ENCODE peak calls at places on chromosomes 7 and 10, in eight cellular contexts. E is adipocyte, U is astrocyte, Y is mammary epithelial cell, R is neuronal stem cell, Q is IMR-90, G is mesendoderm, A is K562. S is an unnamed sample.

GRCh38 chr7:15723840-15724239 is 37.4 kb upstream of the MEOX2 start:
- DNase-seq in E (peak), U (no peak), Y (no peak), R (no peak), Q (no peak), G (no peak), A (no peak), S (no peak)

GRCh38 chr7:149330914-149331567 is 69.0 kb downstream of the ZNF783 start:
- DNase-seq in E (no peak), U (no peak), Y (peak), R (no peak), Q (no peak), G (no peak), A (peak), S (peak)

GRCh38 chr10:89119651-89120050 is 87.5 kb downstream of the CH25H start:
- DNase-seq in E (no peak), U (no peak), Y (no peak), R (no peak), Q (no peak), G (no peak), A (no peak), S (no peak)

GRCh38 chr10:106395061-106395749 is 769.3 kb downstream of the SORCS1 start:
- DNase-seq in E (no peak), U (no peak), Y (peak), R (no peak), Q (no peak), G (no peak), A (no peak), S (no peak)

GRCh38 chr7:254337-255037 is 35.5 kb upstream of the FOXL3 start:
- DNase-seq in E (no peak), U (no peak), Y (no peak), R (no peak), Q (no peak), G (no peak), A (no peak), S (no peak)

GRCh38 chr10:131724891-131725735 is 175.7 kb upstream of the PPP2R2D start:
- DNase-seq in E (no peak), U (no peak), Y (no peak), R (no peak), Q (no peak), G (no peak), A (no peak), S (peak)

GRCh38 chr7:10536561-10536960 is 437.1 kb upstream of the PHF14 start:
- DNase-seq in E (no peak), U (no peak), Y (no peak), R (no peak), Q (no peak), G (no peak), A (no peak), S (no peak)

GRCh38 chr7:101676956-101677355 is 47.9 kb upstream of the MYL10 start:
- DNase-seq in E (no peak), U (no peak), Y (no peak), R (no peak), Q (no peak), G (no peak), A (peak), S (no peak)

GRCh38 chr7:157671358-157672255 is 334.8 kb downstream of the DNAJB6 start:
- DNase-seq in E (no peak), U (no peak), Y (no peak), R (peak), Q (no peak), G (no peak), A (no peak), S (peak)

GRCh38 chr7:105198223-105198622 is 184.2 kb downstream of the KMT2E start:
- DNase-seq in E (peak), U (peak), Y (no peak), R (no peak), Q (peak), G (no peak), A (no peak), S (no peak)

GRCh38 chr7:4470246-4470645 is 211.8 kb upstream of the FOXK1 start:
- DNase-seq in E (no peak), U (no peak), Y (no peak), R (no peak), Q (no peak), G (peak), A (no peak), S (peak)

GRCh38 chr10:100043796-100044195 is 34.0 kb upstream of the DNMBP start:
- DNase-seq in E (peak), U (no peak), Y (peak), R (no peak), Q (peak), G (peak), A (no peak), S (peak)

GRCh38 chr7:7639847-7640220 is 718 bp upstream of the UMAD1 start:
- DNase-seq in E (peak), U (peak), Y (no peak), R (no peak), Q (peak), G (no peak), A (peak), S (no peak)

GRCh38 chr10:95445837-95446347 is 115.3 kb downstream of the SORBS1 start:
- DNase-seq in E (peak), U (peak), Y (peak), R (peak), Q (peak), G (peak), A (peak), S (peak)

GRCh38 chr10:94088926-94089381 is 95.2 kb downstream of the PLCE1 start:
- DNase-seq in E (peak), U (peak), Y (no peak), R (no peak), Q (peak), G (no peak), A (no peak), S (no peak)

GRCh38 chr10:83765711-83766110 is 373.6 kb upstream of the GHITM start:
- DNase-seq in E (peak), U (peak), Y (no peak), R (no peak), Q (no peak), G (no peak), A (no peak), S (no peak)

GRCh38 chr10:71961831-71962230 is 2.4 kb upstream of the CHST3 start:
- DNase-seq in E (no peak), U (no peak), Y (no peak), R (no peak), Q (no peak), G (no peak), A (no peak), S (no peak)

GRCh38 chr7:33868151-33868550 is 37.2 kb upstream of the BMPER start:
- DNase-seq in E (peak), U (peak), Y (peak), R (no peak), Q (peak), G (peak), A (no peak), S (no peak)

GRCh38 chr7:117715784-117716445 is 157.3 kb downstream of the CTTNBP2 start:
- DNase-seq in E (peak), U (peak), Y (peak), R (peak), Q (peak), G (peak), A (peak), S (peak)

GRCh38 chr7:137820677-137821420 is 25.9 kb downstream of the DGKI start:
- DNase-seq in E (peak), U (peak), Y (no peak), R (peak), Q (peak), G (peak), A (no peak), S (peak)

GRCh38 chr10:133309720-133310398 is 1.1 kb downstream of the ZNF511 start:
- DNase-seq in E (no peak), U (no peak), Y (no peak), R (no peak), Q (no peak), G (no peak), A (no peak), S (no peak)

GRCh38 chr10:129517680-129518057 is 50.6 kb downstream of the MGMT start:
- DNase-seq in E (no peak), U (no peak), Y (no peak), R (no peak), Q (no peak), G (peak), A (no peak), S (no peak)

GRCh38 chr7:45892407-45893035 is 4.2 kb downstream of the IGFBP1 start:
- DNase-seq in E (no peak), U (no peak), Y (no peak), R (no peak), Q (no peak), G (no peak), A (no peak), S (no peak)
- H3K4me3 ChIP-seq in E (no peak), U (no peak), Y (no peak), R (no peak), Q (no peak), G (no peak), A (no peak), S (no peak)

DNA sequence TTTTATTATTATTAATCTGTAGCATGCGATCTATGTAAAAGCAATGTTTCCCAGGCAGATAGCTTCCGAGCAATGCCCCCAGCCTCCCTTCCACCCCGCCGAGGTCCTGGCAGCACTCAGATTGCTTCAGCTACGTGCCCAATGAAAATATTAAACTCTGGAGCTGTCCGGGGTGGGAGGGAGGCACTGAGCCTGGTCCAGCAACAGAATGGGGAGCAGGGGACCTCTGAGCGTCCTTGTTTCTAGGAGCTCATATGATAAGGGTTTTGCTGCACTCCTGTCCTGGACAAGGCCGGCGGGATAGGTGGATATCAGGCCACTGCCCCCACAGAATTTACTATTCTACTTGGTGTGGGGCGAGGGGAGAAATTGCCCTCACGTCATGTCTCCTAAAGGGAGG is 44.5 kb upstream of the CDK1 start:
- DNase-seq in E (no peak), U (no peak), Y (peak), R (no peak), Q (no peak), G (no peak), A (no peak), S (peak)
- H3K9ac ChIP-seq in E (no peak), U (no peak), Y (peak), R (no peak), Q (no peak), G (no peak), A (no peak), S (no peak)

DNA sequence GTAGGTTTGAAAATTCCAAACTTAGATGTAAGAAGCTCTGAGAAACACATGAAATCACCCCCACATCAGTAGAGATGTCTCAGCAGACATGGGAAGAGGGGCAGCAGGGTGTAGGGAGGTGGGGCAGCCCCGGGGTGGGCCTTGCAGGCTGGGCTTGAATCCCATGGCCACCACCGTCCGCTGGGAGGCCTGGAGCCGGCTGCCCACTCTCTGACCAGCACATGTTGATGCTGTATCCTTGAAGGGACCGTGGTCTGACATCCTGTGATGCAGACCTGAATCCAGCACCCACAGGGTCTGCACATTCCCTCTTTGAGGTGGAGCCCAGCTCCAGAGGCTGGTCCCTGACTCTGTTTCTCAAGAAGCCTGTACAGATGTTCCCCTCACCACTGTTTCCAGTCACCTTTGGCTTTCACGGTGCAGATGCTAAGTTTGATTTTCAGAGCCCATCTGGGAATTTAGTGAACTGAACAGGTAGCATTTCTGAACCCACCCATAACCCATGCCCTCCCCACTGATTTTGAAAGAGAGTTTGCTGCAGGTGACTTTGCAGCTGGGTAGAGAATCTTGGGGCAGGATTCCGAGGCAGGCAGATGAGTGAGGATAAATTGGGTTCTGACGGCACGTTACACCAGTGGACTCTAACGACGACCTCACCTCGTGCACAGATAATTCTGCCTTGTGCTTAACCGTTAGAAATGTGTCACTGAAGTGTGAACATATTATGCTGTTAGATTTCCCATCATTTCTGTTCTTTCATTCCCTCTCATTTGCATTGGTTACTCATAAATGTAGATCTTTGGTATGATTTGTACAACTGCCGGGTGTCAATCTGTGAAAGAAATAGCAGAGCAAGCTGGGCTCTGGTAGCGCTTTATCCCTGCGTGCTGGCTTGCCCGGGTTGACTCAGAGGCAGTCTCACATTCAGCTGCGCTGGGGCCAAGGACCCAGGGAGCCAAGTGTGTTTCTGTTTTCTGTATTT is 45.7 kb downstream of the IKZF1 start:
- DNase-seq in E (no peak), U (no peak), Y (no peak), R (no peak), Q (no peak), G (no peak), A (peak), S (peak)
- H3K4me3 ChIP-seq in E (no peak), U (no peak), Y (no peak), R (no peak), Q (no peak), G (no peak), A (no peak), S (no peak)

GRCh38 chr7:90244909-90245841 is at the start of gene CFAP69:
- DNase-seq in E (peak), U (peak), Y (peak), R (peak), Q (peak), G (peak), A (peak), S (peak)

GRCh38 chr7:90242369-90243168 is 2.4 kb upstream of the CFAP69 start:
- DNase-seq in E (no peak), U (no peak), Y (no peak), R (no peak), Q (no peak), G (peak), A (no peak), S (no peak)

GRCh38 chr7:90248706-90249105 is 3.7 kb downstream of the CFAP69 start:
- DNase-seq in E (no peak), U (no peak), Y (no peak), R (no peak), Q (no peak), G (no peak), A (no peak), S (no peak)

GRCh38 chr7:90246184-90246583 is 1.2 kb downstream of the CFAP69 start:
- DNase-seq in E (peak), U (peak), Y (no peak), R (peak), Q (peak), G (peak), A (no peak), S (peak)

GRCh38 chr7:90244565-90244908 is 437 bp upstream of the CFAP69 start:
- DNase-seq in E (no peak), U (no peak), Y (no peak), R (no peak), Q (no peak), G (no peak), A (no peak), S (no peak)
- H3K9ac ChIP-seq in E (peak), U (peak), Y (peak), R (peak), Q (peak), G (peak), A (peak), S (no peak)

GRCh38 chr7:76265299-76265698 is 37.2 kb upstream of the HSPB1 start:
- DNase-seq in E (no peak), U (no peak), Y (no peak), R (no peak), Q (no peak), G (no peak), A (no peak), S (no peak)

GRCh38 chr7:76268376-76268775 is 34.1 kb upstream of the HSPB1 start:
- DNase-seq in E (no peak), U (no peak), Y (no peak), R (no peak), Q (no peak), G (no peak), A (no peak), S (no peak)

GRCh38 chr7:76267835-76268183 is 34.7 kb upstream of the HSPB1 start:
- DNase-seq in E (no peak), U (no peak), Y (no peak), R (no peak), Q (no peak), G (no peak), A (no peak), S (no peak)

GRCh38 chr7:76269895-76270294 is 32.6 kb upstream of the HSPB1 start:
- DNase-seq in E (peak), U (no peak), Y (no peak), R (no peak), Q (no peak), G (no peak), A (no peak), S (no peak)

DNA sequence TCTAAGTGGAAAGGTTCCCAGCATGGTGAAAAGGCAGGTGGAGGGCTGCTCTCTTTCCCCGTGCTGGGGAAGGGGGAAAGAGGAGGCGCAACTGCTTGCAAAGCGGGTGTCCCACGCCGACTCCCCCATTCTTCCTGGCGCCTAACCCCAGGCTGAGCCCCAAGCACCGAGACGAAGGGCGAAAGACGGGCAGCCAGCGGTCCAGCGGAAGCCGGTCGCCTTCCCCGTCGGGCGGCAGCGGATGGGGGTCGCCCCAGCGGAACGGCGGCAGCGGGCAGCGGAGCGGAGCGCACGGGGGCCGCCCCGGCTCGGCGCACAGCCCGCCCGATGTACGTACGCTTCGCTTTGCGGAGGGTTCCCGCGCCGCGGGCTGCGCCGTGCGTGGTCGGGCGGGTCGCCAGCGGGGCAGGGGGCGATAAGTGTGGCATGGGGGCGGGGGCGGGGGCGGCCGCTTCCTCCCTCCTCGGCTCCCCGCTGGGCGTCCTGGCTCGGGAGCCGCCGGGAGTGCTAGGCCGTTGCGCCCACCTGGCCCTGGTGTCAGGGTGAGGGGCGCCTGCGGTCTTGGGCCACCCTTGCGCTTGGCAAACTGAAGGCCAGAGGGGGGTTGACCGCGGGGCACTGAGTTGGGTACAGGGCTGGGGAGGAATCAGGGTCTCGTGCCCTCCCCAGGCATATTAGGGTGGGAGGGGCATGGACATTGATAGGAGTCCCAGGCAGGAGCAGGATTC is 35.2 kb upstream of the HSPB1 start:
- DNase-seq in E (peak), U (no peak), Y (no peak), R (no peak), Q (no peak), G (no peak), A (no peak), S (peak)
- H3K4me3 ChIP-seq in E (peak), U (no peak), Y (peak), R (peak), Q (peak), G (peak), A (peak), S (peak)

DNA sequence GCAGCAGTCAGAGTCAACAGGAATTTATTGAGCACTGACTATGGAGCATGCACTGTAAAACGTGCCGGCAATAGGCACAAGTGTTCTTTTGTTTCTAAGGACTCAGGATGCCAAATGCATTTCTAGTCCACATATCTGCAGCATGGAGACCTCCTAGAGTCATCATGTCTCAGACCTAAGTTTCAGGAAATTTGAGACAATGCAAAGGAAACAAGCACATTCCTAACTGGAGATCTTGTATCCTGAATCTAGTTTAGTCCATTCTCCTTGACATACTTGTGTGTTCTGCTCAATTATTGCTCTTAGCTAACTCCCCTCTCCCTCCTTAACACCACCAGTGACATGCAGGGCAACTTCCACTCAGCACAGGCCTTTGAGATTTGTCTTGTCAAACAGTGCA is 173.2 kb downstream of the ZNF438 start:
- DNase-seq in E (peak), U (peak), Y (no peak), R (no peak), Q (peak), G (no peak), A (no peak), S (no peak)
- H3K9ac ChIP-seq in E (peak), U (no peak), Y (no peak), R (no peak), Q (no peak), G (no peak), A (no peak), S (no peak)